ENCODE peak calls at places on chromosomes 13 and 19, in eight cellular contexts. Y is cardiac muscle cell; K is NCI-H345; N is endothelial cell; B is nucleus accumbens; I is fibroblast of gingiva; V is stimulated activated CD8-positive, alpha-beta memory T cell treated with anti-CD3 and anti-CD28 coated beads, Interleukin-12 subunit alpha, Interleukin-12 subunit beta, amount 100 ng/mL, for 1 hour; J is fibroblast of pulmonary artery. M is an unnamed sample.
A peak's percentile ranks its signal among the peaks of the same experiment; 100 is the strongest.

GRCh38 chr19:12983561-12984142 is 11.6 kb upstream of the NFIX start:
- DNase-seq in Y (peak; percentile 75), K (peak; percentile 39), N (peak; percentile 88), B (peak; percentile 82), I (peak; percentile 77), V (peak; percentile 65), J (peak; percentile 79), M (peak; percentile 41)

GRCh38 chr13:41603917-41604316 is 146.6 kb downstream of the RGCC start:
- DNase-seq in Y (no peak), K (peak; percentile 0), N (no peak), B (no peak), I (peak; percentile 68), V (no peak), J (peak; percentile 79), M (no peak)

GRCh38 chr13:93169980-93170379 is 56.6 kb upstream of the GPC6 start:
- DNase-seq in Y (no peak), K (no peak), N (no peak), B (no peak), I (no peak), V (no peak), J (peak; percentile 67), M (peak; percentile 8)

GRCh38 chr19:8302734-8303133 is 5.4 kb downstream of the CD320 start:
- DNase-seq in Y (no peak), K (no peak), N (peak; percentile 1), B (no peak), I (no peak), V (no peak), J (no peak), M (no peak)

GRCh38 chr13:75353786-75354193 is 128.2 kb downstream of the TBC1D4 start:
- DNase-seq in Y (no peak), K (no peak), N (no peak), B (no peak), I (peak; percentile 9), V (no peak), J (no peak), M (no peak)

GRCh38 chr19:41960973-41961372 is 1.9 kb upstream of the RABAC1 start:
- DNase-seq in Y (no peak), K (no peak), N (no peak), B (no peak), I (no peak), V (no peak), J (no peak), M (no peak)

GRCh38 chr19:15934332-15935078 is at the start of gene CYP4F11:
- DNase-seq in Y (no peak), K (no peak), N (no peak), B (peak; percentile 72), I (no peak), V (no peak), J (no peak), M (peak; percentile 96)

GRCh38 chr13:113766035-113766800 is 7.2 kb downstream of the TMEM255B start:
- DNase-seq in Y (no peak), K (no peak), N (no peak), B (no peak), I (no peak), V (no peak), J (no peak), M (no peak)

GRCh38 chr13:109159650-109160309 is 530.4 kb downstream of the MYO16 start:
- DNase-seq in Y (no peak), K (no peak), N (no peak), B (no peak), I (no peak), V (no peak), J (no peak), M (peak; percentile 75)

GRCh38 chr19:7912697-7913564 is 1.7 kb upstream of the TGFBR3L start:
- DNase-seq in Y (no peak), K (no peak), N (no peak), B (no peak), I (no peak), V (no peak), J (no peak), M (no peak)

GRCh38 chr19:19321143-19321577 is 531 bp downstream of the MAU2 start:
- DNase-seq in Y (peak; percentile 44), K (no peak), N (no peak), B (peak; percentile 49), I (no peak), V (no peak), J (no peak), M (no peak)

GRCh38 chr19:17312481-17313113 is 3.2 kb downstream of the DDA1 start:
- DNase-seq in Y (no peak), K (no peak), N (no peak), B (no peak), I (no peak), V (no peak), J (no peak), M (no peak)

GRCh38 chr13:111389621-111390521 is 69.4 kb downstream of the TEX29 start:
- DNase-seq in Y (no peak), K (no peak), N (no peak), B (no peak), I (no peak), V (no peak), J (no peak), M (no peak)

M was measured in SHP77.